ENCODE peak calls at places on chromosomes 4 and X, in four cellular contexts. One of them, this sample, is unnamed.

GRCh38 chrX:17654116-17654515 is 83.2 kb upstream of the SCML1 start:
- DNase-seq in fibroblast of pulmonary artery: no peak
- DNase-seq in H1: no peak
- DNase-seq in left ventricle myocardium inferior: no peak
- DNase-seq in this sample: no peak

GRCh38 chr4:40395908-40396806 is 61.0 kb downstream of the CHRNA9 start:
- DNase-seq in left ventricle myocardium inferior: peak
- DNase-seq in H1: no peak
- DNase-seq in fibroblast of pulmonary artery: peak
- DNase-seq in this sample: peak

GRCh38 chr4:162116085-162116784 is 47.6 kb downstream of the FSTL5 start:
- DNase-seq in left ventricle myocardium inferior: no peak
- DNase-seq in H1: no peak
- DNase-seq in fibroblast of pulmonary artery: no peak
- DNase-seq in this sample: no peak

GRCh38 chrX:15416133-15416993 is 32.1 kb upstream of the VEGFD start:
- DNase-seq in H1: no peak
- DNase-seq in fibroblast of pulmonary artery: no peak
- DNase-seq in left ventricle myocardium inferior: no peak
- DNase-seq in this sample: no peak

GRCh38 chrX:15056044-15056443 is 182.8 kb downstream of the MOSPD2 start:
- DNase-seq in fibroblast of pulmonary artery: no peak
- DNase-seq in H1: no peak
- DNase-seq in left ventricle myocardium inferior: no peak
- DNase-seq in this sample: no peak

GRCh38 chrX:17590892-17591740 is 146.2 kb upstream of the SCML1 start:
- DNase-seq in left ventricle myocardium inferior: peak
- DNase-seq in fibroblast of pulmonary artery: peak
- DNase-seq in H1: peak
- DNase-seq in this sample: peak

GRCh38 chr4:76867880-76868655 is 29.9 kb downstream of the SOWAHB start:
- DNase-seq in left ventricle myocardium inferior: no peak
- DNase-seq in H1: peak
- DNase-seq in fibroblast of pulmonary artery: no peak
- DNase-seq in this sample: no peak

GRCh38 chr4:17094811-17095210 is 196.4 kb upstream of the LDB2 start:
- DNase-seq in left ventricle myocardium inferior: no peak
- DNase-seq in H1: no peak
- DNase-seq in fibroblast of pulmonary artery: peak
- DNase-seq in this sample: no peak

GRCh38 chr4:14023036-14023435 is 395.5 kb upstream of the BOD1L1 start:
- DNase-seq in left ventricle myocardium inferior: no peak
- DNase-seq in H1: no peak
- DNase-seq in fibroblast of pulmonary artery: no peak
- DNase-seq in this sample: no peak

DNA sequence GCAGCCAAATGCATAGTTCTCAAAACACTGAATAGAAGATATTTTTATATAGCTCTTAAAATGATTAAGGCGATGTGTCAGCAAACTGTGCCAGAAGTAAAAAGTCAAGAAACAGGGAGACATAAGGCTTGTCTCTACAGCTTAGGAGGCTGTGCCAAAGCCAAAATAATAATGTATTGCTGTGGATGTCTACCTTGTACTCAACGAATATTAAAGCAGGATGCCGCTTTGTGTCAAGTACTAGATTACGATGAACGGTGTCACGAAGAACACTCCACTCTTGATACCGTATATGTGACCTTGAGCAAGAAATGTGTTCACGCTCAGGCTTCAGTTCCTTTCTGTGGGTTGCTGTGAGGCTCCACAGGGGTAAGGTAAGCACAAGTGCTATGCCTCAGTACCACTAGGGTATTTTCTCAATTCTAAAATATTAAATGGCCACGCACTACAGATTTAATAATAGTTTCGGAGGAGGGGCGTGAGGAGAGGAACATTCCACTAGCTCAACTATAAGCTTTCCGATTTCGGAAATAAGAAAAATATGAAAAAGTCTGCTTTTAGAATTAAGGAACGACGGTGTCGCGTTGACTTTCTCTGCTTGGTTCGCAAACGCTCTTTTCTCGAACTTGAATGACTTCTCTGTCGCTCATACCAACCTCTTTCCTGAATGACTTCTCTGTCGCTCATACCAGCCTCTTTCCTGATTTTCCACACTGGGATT is 679 bp upstream of the SCOC start:
- DNase-seq in H1: no peak
- DNase-seq in left ventricle myocardium inferior: no peak
- DNase-seq in fibroblast of pulmonary artery: peak
- DNase-seq in this sample: peak
- TF ChIP-seq CTCF in H1: no peak
- TF ChIP-seq CTCF in left ventricle myocardium inferior: peak
- TF ChIP-seq CTCF in fibroblast of pulmonary artery: peak
- TF ChIP-seq CTCF in this sample: peak

DNA sequence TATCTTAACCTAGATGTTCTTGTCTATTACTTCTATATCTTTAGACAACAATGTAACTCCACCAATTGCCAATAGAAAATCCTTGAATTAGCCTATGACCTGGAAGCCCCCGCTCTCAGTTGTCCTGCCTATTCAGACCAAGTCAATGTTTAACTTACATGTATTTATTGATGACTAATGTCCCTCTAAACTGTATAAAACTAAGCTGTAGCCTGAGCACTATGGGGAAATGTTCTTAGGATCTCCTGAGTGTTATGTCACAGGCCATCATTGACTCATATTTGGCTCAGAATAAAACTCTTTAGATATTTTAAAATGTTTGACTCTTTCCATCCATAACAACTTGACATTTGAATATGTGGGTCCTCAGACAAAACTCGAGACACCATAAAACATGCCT is 28.4 kb downstream of the UGT2B28 start:
- DNase-seq in left ventricle myocardium inferior: no peak
- DNase-seq in H1: no peak
- DNase-seq in fibroblast of pulmonary artery: no peak
- DNase-seq in this sample: no peak
- H3K4me3 ChIP-seq in left ventricle myocardium inferior: no peak
- H3K4me3 ChIP-seq in H1: no peak
- H3K4me3 ChIP-seq in fibroblast of pulmonary artery: no peak
- H3K4me3 ChIP-seq in this sample: no peak

GRCh38 chrX:8971116-8971515 is 62.8 kb downstream of the FAM9B start:
- DNase-seq in H1: no peak
- DNase-seq in left ventricle myocardium inferior: no peak
- DNase-seq in fibroblast of pulmonary artery: peak
- DNase-seq in this sample: peak
- TF ChIP-seq CTCF in H1: peak
- TF ChIP-seq CTCF in left ventricle myocardium inferior: peak
- TF ChIP-seq CTCF in fibroblast of pulmonary artery: peak
- TF ChIP-seq CTCF in this sample: peak

GRCh38 chr4:53380221-53380620 is 2.8 kb downstream of the FIP1L1 start:
- DNase-seq in fibroblast of pulmonary artery: no peak
- DNase-seq in left ventricle myocardium inferior: no peak
- DNase-seq in H1: no peak
- DNase-seq in this sample: no peak
- H3K4me3 ChIP-seq in fibroblast of pulmonary artery: no peak
- H3K4me3 ChIP-seq in left ventricle myocardium inferior: no peak
- H3K4me3 ChIP-seq in H1: no peak
- H3K4me3 ChIP-seq in this sample: no peak

DNA sequence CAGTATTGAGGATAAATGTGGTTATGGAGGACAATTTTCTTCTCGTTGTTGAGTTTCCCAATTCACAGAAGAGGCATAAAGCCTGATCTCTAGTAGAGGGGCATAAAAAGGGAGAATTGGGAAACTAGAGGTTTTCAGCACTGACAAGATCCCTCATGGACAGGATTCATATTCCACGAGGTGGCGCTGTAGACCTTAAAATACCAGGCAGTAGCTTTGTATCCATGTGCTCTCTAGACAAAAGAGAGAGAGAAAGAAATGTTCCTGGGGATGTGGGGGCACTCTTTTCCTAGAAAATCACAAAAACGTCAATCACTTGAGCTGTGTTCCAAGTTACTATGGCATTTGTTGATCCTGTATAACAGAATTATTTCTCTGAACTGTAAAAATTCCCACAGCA is 128.3 kb downstream of the MAGEE1 start:
- DNase-seq in fibroblast of pulmonary artery: peak
- DNase-seq in H1: peak
- DNase-seq in left ventricle myocardium inferior: no peak
- DNase-seq in this sample: peak
- TF ChIP-seq CTCF in fibroblast of pulmonary artery: peak
- TF ChIP-seq CTCF in H1: peak
- TF ChIP-seq CTCF in left ventricle myocardium inferior: no peak
- TF ChIP-seq CTCF in this sample: peak

DNA sequence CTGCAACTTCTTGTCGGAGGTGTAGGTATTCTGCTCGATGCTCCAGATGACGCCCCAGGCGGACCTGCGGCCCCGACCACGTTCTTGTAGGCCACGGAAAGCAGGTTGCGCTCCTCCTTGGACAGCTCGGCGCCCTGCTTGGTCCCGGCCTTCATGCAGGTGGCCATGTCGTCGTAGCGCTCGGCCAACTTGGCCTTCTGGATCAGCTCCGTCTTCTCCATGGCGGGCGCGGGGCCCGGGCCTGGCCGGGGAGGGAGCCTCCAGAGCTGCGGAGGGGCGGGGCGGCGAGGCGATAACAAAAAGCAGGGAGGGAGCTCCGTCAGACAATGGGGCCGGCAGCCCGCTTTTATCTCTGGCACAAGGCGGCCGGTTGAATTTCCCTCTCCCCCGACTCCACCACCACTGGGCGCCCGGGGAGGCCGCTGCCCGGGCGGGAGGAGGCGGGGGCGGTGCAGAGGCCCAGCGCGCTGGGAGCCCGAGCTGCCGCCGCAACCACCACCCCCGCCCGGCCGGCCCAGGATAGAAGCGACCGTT is 28.3 kb upstream of the DRP2 start:
- DNase-seq in fibroblast of pulmonary artery: peak
- DNase-seq in left ventricle myocardium inferior: peak
- DNase-seq in H1: peak
- DNase-seq in this sample: no peak
- H3K4me3 ChIP-seq in fibroblast of pulmonary artery: peak
- H3K4me3 ChIP-seq in left ventricle myocardium inferior: peak
- H3K4me3 ChIP-seq in H1: peak
- H3K4me3 ChIP-seq in this sample: peak

GRCh38 chr4:48905363-48906015 is 1.1 kb downstream of the OCIAD2 start:
- DNase-seq in left ventricle myocardium inferior: no peak
- DNase-seq in H1: no peak
- DNase-seq in fibroblast of pulmonary artery: peak
- DNase-seq in this sample: peak
- TF ChIP-seq CTCF in left ventricle myocardium inferior: no peak
- TF ChIP-seq CTCF in H1: no peak
- TF ChIP-seq CTCF in fibroblast of pulmonary artery: peak
- TF ChIP-seq CTCF in this sample: peak

GRCh38 chrX:103063191-103063845 is 653 bp downstream of the BEX1 start:
- DNase-seq in fibroblast of pulmonary artery: peak
- DNase-seq in H1: peak
- DNase-seq in left ventricle myocardium inferior: no peak
- DNase-seq in this sample: peak

GRCh38 chrX:103066606-103067005 is 2.6 kb upstream of the BEX1 start:
- DNase-seq in left ventricle myocardium inferior: no peak
- DNase-seq in H1: no peak
- DNase-seq in fibroblast of pulmonary artery: peak
- DNase-seq in this sample: peak

GRCh38 chrX:103061486-103061885 is 2.5 kb downstream of the BEX1 start:
- DNase-seq in left ventricle myocardium inferior: no peak
- DNase-seq in fibroblast of pulmonary artery: no peak
- DNase-seq in H1: no peak
- DNase-seq in this sample: no peak

DNA sequence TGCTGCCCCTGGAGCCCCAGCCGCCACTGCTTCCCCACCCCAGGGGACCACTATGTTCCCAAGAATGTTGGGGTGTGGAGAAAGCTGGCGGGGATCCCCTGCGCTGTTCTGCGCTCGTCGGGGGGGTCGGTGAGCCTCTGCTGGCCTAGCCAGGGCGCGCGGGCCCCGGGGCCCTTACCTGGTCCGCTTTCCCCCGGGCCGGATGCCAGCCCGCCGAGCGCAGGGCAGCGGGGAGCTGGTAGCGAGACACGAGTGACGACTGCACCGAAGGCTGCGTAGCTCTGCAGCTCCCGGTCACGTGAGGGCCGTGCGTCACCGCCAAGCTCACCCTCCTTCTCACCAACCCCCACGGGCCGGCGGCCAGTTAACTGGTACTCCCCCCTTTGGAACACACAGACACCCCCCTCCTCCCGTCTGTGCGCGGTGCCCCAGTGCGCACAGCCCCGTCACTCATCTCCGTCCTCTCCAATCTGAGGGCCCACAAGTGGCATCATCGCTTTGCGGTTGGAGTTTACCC is at the start of gene BEX1:
- DNase-seq in left ventricle myocardium inferior: no peak
- DNase-seq in fibroblast of pulmonary artery: peak
- DNase-seq in H1: peak
- DNase-seq in this sample: peak
- H3K4me3 ChIP-seq in left ventricle myocardium inferior: peak
- H3K4me3 ChIP-seq in fibroblast of pulmonary artery: peak
- H3K4me3 ChIP-seq in H1: peak
- H3K4me3 ChIP-seq in this sample: peak

This sample was measured in choroid plexus epithelial cell.